ENCODE peak calls at places on chromosomes 7 and 10, in nine cellular contexts. Y is small intestine; U is tibial artery; C is CD8-positive, alpha-beta memory T cell; G is A549; A is sigmoid colon; J is GM23248; E is lower lobe of right lung; M is substantia nigra. I is an unnamed sample.

GRCh38 chr7:66664590-66665293 is 36.1 kb downstream of the KCTD7 start:
- DNase-seq in Y (no peak), U (no peak), C (no peak), G (no peak), A (no peak), J (no peak), E (no peak), M (no peak), I (no peak)

GRCh38 chr10:28130267-28130666 is 131.4 kb upstream of the ODAD2 start:
- DNase-seq in Y (no peak), U (no peak), C (no peak), G (no peak), A (no peak), J (peak), E (no peak), M (no peak), I (no peak)

GRCh38 chr7:44292876-44293560 is 32.4 kb downstream of the CAMK2B start:
- DNase-seq in Y (no peak), U (peak), C (no peak), G (no peak), A (peak), J (no peak), E (no peak), M (no peak), I (no peak)

GRCh38 chr10:128499486-128499885 is 373.3 kb upstream of the MKI67 start:
- DNase-seq in Y (no peak), U (no peak), C (no peak), G (no peak), A (no peak), J (no peak), E (no peak), M (no peak), I (no peak)

GRCh38 chr10:34911661-34912205 is 96.6 kb upstream of the PARD3 start:
- DNase-seq in Y (no peak), U (peak), C (no peak), G (no peak), A (peak), J (peak), E (no peak), M (no peak), I (no peak)

GRCh38 chr7:44264221-44264956 is 61.0 kb downstream of the CAMK2B start:
- DNase-seq in Y (peak), U (no peak), C (no peak), G (no peak), A (no peak), J (no peak), E (no peak), M (no peak), I (no peak)

GRCh38 chr7:88347098-88347497 is 40.4 kb upstream of the STEAP4 start:
- DNase-seq in Y (peak), U (no peak), C (no peak), G (no peak), A (no peak), J (no peak), E (peak), M (no peak), I (no peak)

GRCh38 chr7:112546723-112547513 is 66.1 kb downstream of the LSMEM1 start:
- DNase-seq in Y (no peak), U (no peak), C (no peak), G (no peak), A (no peak), J (no peak), E (no peak), M (no peak), I (no peak)

GRCh38 chr7:76155938-76156337 is 45.8 kb upstream of the SRRM3 start:
- DNase-seq in Y (no peak), U (no peak), C (no peak), G (no peak), A (peak), J (peak), E (peak), M (peak), I (no peak)

GRCh38 chr10:63553473-63553872 is 32.3 kb downstream of the REEP3 start:
- DNase-seq in Y (no peak), U (no peak), C (no peak), G (no peak), A (no peak), J (peak), E (no peak), M (no peak), I (no peak)

GRCh38 chr7:74006451-74007259 is 21.3 kb upstream of the ELN start:
- DNase-seq in Y (peak), U (no peak), C (no peak), G (no peak), A (no peak), J (no peak), E (no peak), M (no peak), I (no peak)

GRCh38 chr10:5666324-5667220 is at the start of gene ASB13:
- DNase-seq in Y (peak), U (peak), C (peak), G (peak), A (peak), J (peak), E (peak), M (peak), I (no peak)

GRCh38 chr7:5638994-5639393 is 142.5 kb downstream of the RNF216 start:
- DNase-seq in Y (no peak), U (no peak), C (no peak), G (no peak), A (no peak), J (no peak), E (no peak), M (no peak), I (no peak)

GRCh38 chr10:33600381-33600780 is 265.9 kb upstream of the NRP1 start:
- DNase-seq in Y (no peak), U (no peak), C (no peak), G (no peak), A (no peak), J (peak), E (no peak), M (no peak), I (no peak)

GRCh38 chr10:97648557-97649404 is 8.3 kb downstream of the PI4K2A start:
- DNase-seq in Y (peak), U (no peak), C (peak), G (peak), A (no peak), J (peak), E (no peak), M (no peak), I (no peak)

GRCh38 chr10:97991875-97992274 is 38.5 kb downstream of the CRTAC1 start:
- DNase-seq in Y (peak), U (no peak), C (no peak), G (peak), A (no peak), J (peak), E (no peak), M (no peak), I (no peak)

GRCh38 chr10:6053816-6054581 is 8.2 kb downstream of the IL2RA start:
- DNase-seq in Y (peak), U (peak), C (no peak), G (no peak), A (peak), J (no peak), E (peak), M (no peak), I (no peak)

GRCh38 chr7:2886391-2886790 is 42.3 kb upstream of the GNA12 start:
- DNase-seq in Y (no peak), U (no peak), C (no peak), G (no peak), A (no peak), J (no peak), E (no peak), M (no peak), I (no peak)

GRCh38 chr10:132399117-132400035 is 2.4 kb downstream of the PWWP2B start:
- DNase-seq in Y (no peak), U (no peak), C (no peak), G (no peak), A (peak), J (no peak), E (peak), M (no peak), I (peak)

GRCh38 chr10:132420469-132421376 is 23.7 kb downstream of the PWWP2B start:
- DNase-seq in Y (no peak), U (peak), C (no peak), G (peak), A (no peak), J (peak), E (peak), M (no peak), I (no peak)

GRCh38 chr7:128398016-128398840 is 11.6 kb downstream of the IMPDH1 start:
- DNase-seq in Y (peak), U (no peak), C (peak), G (peak), A (peak), J (peak), E (no peak), M (peak), I (peak)

GRCh38 chr7:11517853-11518252 is 314.1 kb downstream of the THSD7A start:
- DNase-seq in Y (no peak), U (no peak), C (no peak), G (no peak), A (no peak), J (no peak), E (no peak), M (no peak), I (no peak)

GRCh38 chr7:108384721-108385483 is 71.3 kb downstream of the NRCAM start:
- DNase-seq in Y (no peak), U (no peak), C (no peak), G (no peak), A (no peak), J (no peak), E (no peak), M (no peak), I (no peak)

GRCh38 chr7:6398943-6399342 is 48.8 kb downstream of the DAGLB start:
- DNase-seq in Y (no peak), U (no peak), C (no peak), G (no peak), A (no peak), J (peak), E (peak), M (no peak), I (peak)

GRCh38 chr10:16653223-16653622 is 131.5 kb upstream of the C1QL3 start:
- DNase-seq in Y (no peak), U (no peak), C (no peak), G (no peak), A (no peak), J (no peak), E (no peak), M (no peak), I (no peak)

GRCh38 chr7:82789883-82790609 is 346.5 kb upstream of the CACNA2D1 start:
- DNase-seq in Y (no peak), U (no peak), C (no peak), G (no peak), A (no peak), J (peak), E (no peak), M (no peak), I (no peak)

GRCh38 chr10:133465950-133466474 is 12.3 kb downstream of the SCART1 start:
- DNase-seq in Y (no peak), U (peak), C (no peak), G (no peak), A (no peak), J (no peak), E (no peak), M (no peak), I (no peak)

GRCh38 chr7:122738937-122739336 is 36.2 kb upstream of the RNF148 start:
- DNase-seq in Y (no peak), U (no peak), C (no peak), G (no peak), A (no peak), J (no peak), E (no peak), M (no peak), I (no peak)

GRCh38 chr10:97584060-97584797 is at the start of gene HOGA1:
- DNase-seq in Y (peak), U (peak), C (no peak), G (peak), A (no peak), J (peak), E (peak), M (peak), I (peak)

GRCh38 chr7:133009853-133010252 is 72.0 kb downstream of the CHCHD3 start:
- DNase-seq in Y (no peak), U (no peak), C (no peak), G (no peak), A (no peak), J (no peak), E (no peak), M (no peak), I (no peak)

GRCh38 chr7:103706805-103707204 is 260.8 kb upstream of the SLC26A5 start:
- DNase-seq in Y (no peak), U (no peak), C (no peak), G (no peak), A (no peak), J (no peak), E (no peak), M (no peak), I (no peak)
- H3K27ac ChIP-seq in Y (no peak), U (no peak), C (no peak), G (no peak), A (no peak), J (no peak), E (no peak), M (no peak), I (no peak)

DNA sequence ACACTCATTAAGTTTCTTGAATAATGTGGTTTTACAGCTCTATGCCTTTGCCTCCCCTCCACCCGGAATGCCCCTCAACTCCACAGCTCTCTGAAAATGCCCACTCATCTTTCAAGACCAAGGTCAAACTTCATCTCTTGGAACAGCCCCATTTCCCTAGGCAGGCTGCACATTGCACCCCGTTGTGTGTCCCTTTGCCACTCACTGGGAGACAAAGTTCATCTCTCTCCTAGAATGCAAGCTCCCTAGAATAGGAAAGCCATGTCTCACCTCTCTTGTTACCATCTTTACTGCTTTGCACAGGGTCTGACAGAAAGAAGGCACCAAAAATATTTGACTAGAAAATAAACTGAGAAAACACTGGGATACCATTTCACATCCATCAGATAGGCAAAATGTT is 33.3 kb downstream of the UBE2H start:
- DNase-seq in Y (peak), U (no peak), C (no peak), G (no peak), A (no peak), J (no peak), E (no peak), M (no peak), I (no peak)
- H3K27ac ChIP-seq in Y (no peak), U (no peak), C (no peak), G (no peak), A (no peak), J (no peak), E (no peak), M (no peak), I (no peak)

GRCh38 chr10:62037890-62038608 is 136.6 kb downstream of the ARID5B start:
- DNase-seq in Y (peak), U (no peak), C (no peak), G (no peak), A (no peak), J (no peak), E (no peak), M (no peak), I (no peak)
- H3K27ac ChIP-seq in Y (no peak), U (peak), C (no peak), G (peak), A (peak), J (peak), E (peak), M (no peak), I (no peak)

GRCh38 chr7:158685727-158686126 is 18.9 kb downstream of the NCAPG2 start:
- DNase-seq in Y (no peak), U (no peak), C (no peak), G (no peak), A (no peak), J (peak), E (no peak), M (no peak), I (no peak)

GRCh38 chr7:158682456-158682855 is 22.1 kb downstream of the NCAPG2 start:
- DNase-seq in Y (no peak), U (no peak), C (no peak), G (no peak), A (no peak), J (no peak), E (no peak), M (no peak), I (no peak)

GRCh38 chr7:158684329-158684728 is 20.3 kb downstream of the NCAPG2 start:
- DNase-seq in Y (no peak), U (no peak), C (no peak), G (no peak), A (no peak), J (peak), E (no peak), M (no peak), I (no peak)

GRCh38 chr7:158680754-158681153 is 23.9 kb downstream of the NCAPG2 start:
- DNase-seq in Y (no peak), U (no peak), C (no peak), G (no peak), A (no peak), J (peak), E (no peak), M (no peak), I (no peak)

GRCh38 chr7:158683541-158683940 is 21.1 kb downstream of the NCAPG2 start:
- DNase-seq in Y (no peak), U (no peak), C (no peak), G (no peak), A (no peak), J (no peak), E (no peak), M (no peak), I (no peak)
- H3K27ac ChIP-seq in Y (no peak), U (no peak), C (no peak), G (no peak), A (no peak), J (no peak), E (no peak), M (no peak), I (no peak)

GRCh38 chr10:43130756-43131155 is 7.5 kb upstream of the CSGALNACT2 start:
- DNase-seq in Y (no peak), U (no peak), C (no peak), G (no peak), A (no peak), J (no peak), E (no peak), M (no peak), I (no peak)

GRCh38 chr10:43131256-43131655 is 7.0 kb upstream of the CSGALNACT2 start:
- DNase-seq in Y (no peak), U (no peak), C (no peak), G (no peak), A (no peak), J (no peak), E (no peak), M (no peak), I (no peak)

GRCh38 chr10:43128331-43128730 is 9.9 kb upstream of the CSGALNACT2 start:
- DNase-seq in Y (no peak), U (no peak), C (no peak), G (no peak), A (no peak), J (no peak), E (no peak), M (no peak), I (no peak)

GRCh38 chr10:43127447-43127846 is 10.8 kb upstream of the CSGALNACT2 start:
- DNase-seq in Y (no peak), U (no peak), C (no peak), G (no peak), A (no peak), J (peak), E (no peak), M (no peak), I (no peak)

DNA sequence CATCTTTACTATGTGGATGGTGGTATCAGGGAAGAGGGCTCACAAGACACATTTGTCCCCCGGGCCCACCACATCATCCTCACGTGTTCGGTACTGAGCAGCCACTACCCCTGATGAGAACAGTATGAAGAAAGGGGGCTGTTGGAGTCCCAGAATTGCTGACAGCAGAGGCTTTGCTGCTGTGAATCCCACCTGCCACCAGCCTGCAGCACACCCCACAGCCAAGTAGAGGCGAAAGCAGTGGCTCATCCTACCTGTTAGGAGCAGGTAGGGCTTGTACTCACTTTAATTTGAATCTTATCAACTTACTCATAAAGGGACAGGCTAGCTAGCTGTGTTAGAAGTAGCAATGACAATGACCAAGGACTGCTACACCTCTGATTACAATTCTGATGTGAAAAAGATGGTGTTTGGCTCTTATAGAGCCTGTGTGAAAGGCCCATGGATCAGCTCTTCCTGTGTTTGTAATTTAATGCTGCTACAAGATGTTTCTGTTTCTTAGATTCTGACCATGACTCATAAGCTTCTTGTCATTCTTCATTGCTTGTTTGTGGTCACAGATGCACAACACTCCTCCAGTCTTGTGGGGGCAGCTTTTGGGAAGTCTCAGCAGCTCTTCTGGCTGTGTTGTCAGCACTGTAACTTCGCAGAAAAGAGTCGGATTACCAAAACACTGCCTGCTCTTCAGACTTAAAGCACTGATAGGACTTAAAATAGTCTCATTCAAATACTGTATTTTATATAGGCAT is 9.1 kb upstream of the CSGALNACT2 start:
- DNase-seq in Y (no peak), U (no peak), C (no peak), G (no peak), A (no peak), J (peak), E (no peak), M (no peak), I (no peak)
- H3K27ac ChIP-seq in Y (peak), U (no peak), C (no peak), G (no peak), A (no peak), J (peak), E (peak), M (no peak), I (no peak)

DNA sequence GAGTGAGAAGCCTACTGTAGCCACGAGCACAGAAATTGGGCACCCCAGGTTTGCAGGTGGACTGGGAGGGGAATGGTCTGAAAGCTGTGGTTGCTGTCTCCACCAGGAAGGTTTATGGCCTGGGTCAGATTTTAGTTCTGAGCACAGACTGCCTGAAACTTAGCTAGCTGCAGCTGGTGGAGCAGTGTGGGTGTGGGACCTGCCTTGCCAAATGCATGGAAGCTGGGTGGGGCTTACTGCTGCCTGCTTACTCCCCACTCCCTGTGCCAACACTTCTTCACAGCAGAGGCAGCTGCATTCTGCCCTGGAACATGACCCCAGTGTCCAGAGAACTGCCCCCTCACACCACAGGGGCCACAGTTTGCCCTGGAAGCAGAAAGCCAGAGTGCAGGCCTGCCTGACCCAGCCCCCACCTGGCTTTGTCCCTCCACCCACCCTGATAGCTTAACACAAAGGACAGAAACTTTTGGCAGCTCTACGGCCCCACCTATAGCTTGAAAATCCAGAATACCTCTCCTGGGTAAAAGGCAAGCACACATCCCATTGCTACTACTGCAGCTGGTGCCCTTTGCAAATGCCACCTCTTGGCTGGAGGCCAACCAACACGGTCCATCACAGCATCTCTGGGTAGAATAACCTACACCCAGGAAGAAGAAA is 281.6 kb downstream of the AGMO start:
- DNase-seq in Y (no peak), U (no peak), C (no peak), G (no peak), A (no peak), J (peak), E (no peak), M (no peak), I (no peak)
- H3K27ac ChIP-seq in Y (no peak), U (no peak), C (no peak), G (no peak), A (no peak), J (no peak), E (no peak), M (no peak), I (no peak)

GRCh38 chr7:33981221-33981620 is 75.9 kb downstream of the BMPER start:
- DNase-seq in Y (no peak), U (no peak), C (no peak), G (no peak), A (no peak), J (peak), E (no peak), M (no peak), I (no peak)
- H3K27ac ChIP-seq in Y (no peak), U (no peak), C (no peak), G (peak), A (no peak), J (peak), E (no peak), M (no peak), I (peak)

GRCh38 chr10:77899690-77900089 is 26.9 kb downstream of the DLG5 start:
- DNase-seq in Y (no peak), U (no peak), C (no peak), G (no peak), A (no peak), J (no peak), E (no peak), M (no peak), I (no peak)
- H3K27ac ChIP-seq in Y (peak), U (no peak), C (no peak), G (peak), A (no peak), J (peak), E (no peak), M (no peak), I (no peak)

I was measured in caudate nucleus.